ENCODE peak calls at places on chromosome X, in seven cellular contexts. V, M, H, Q, G, P and Z are unnamed samples.

GRCh38 chrX:104172121-104172520 is 5.9 kb downstream of the FAM199X start:
- ATAC-seq in V (no peak), M (no peak), P (no peak), H (no peak), G (no peak), Q (no peak), Z (no peak)

GRCh38 chrX:124239911-124240310 is 92.5 kb upstream of the TEX13D start:
- ATAC-seq in H (no peak), P (peak; percentile 85), V (peak; percentile 85), Q (peak; percentile 79), G (peak; percentile 83), M (no peak), Z (peak; percentile 82)

GRCh38 chrX:129945131-129945530 is 37.3 kb upstream of the BCORL1 start:
- ATAC-seq in Q (no peak), G (no peak), V (no peak), P (no peak), H (no peak), M (no peak), Z (no peak)

GRCh38 chrX:105098201-105098600 is 122.3 kb downstream of the TEX13A start:
- ATAC-seq in V (no peak), H (no peak), P (no peak), G (no peak), Q (no peak), M (no peak), Z (no peak)

GRCh38 chrX:153411255-153411987 is at the start of gene ZFP92:
- ATAC-seq in G (peak; percentile 86), P (peak; percentile 74), H (peak; percentile 63), Q (peak; percentile 68), V (peak; percentile 84), M (peak; percentile 88), Z (peak; percentile 75)

GRCh38 chrX:22467571-22467970 is 194.9 kb downstream of the CBLL2 start:
- ATAC-seq in H (no peak), G (no peak), P (no peak), V (no peak), Q (no peak), M (no peak), Z (no peak)

GRCh38 chrX:30865020-30865419 is 24.0 kb downstream of the TAB3 start:
- ATAC-seq in P (peak; percentile 49), G (peak; percentile 40), V (peak; percentile 51), H (no peak), Q (peak; percentile 58), M (peak; percentile 83), Z (no peak)

GRCh38 chrX:54482839-54483593 is 13.0 kb downstream of the FGD1 start:
- ATAC-seq in Q (no peak), G (no peak), V (no peak), P (no peak), H (no peak), M (peak; percentile 27), Z (no peak)

GRCh38 chrX:49977319-49978090 is 55.1 kb downstream of the CLCN5 start:
- ATAC-seq in H (no peak), Q (no peak), G (no peak), V (no peak), M (no peak), P (no peak), Z (peak; percentile 58)

GRCh38 chrX:154021131-154021611 is 1.5 kb upstream of the IRAK1 start:
- ATAC-seq in M (no peak), V (no peak), Q (peak; percentile 49), H (no peak), P (peak; percentile 55), G (peak; percentile 64), Z (no peak)